ENCODE peak calls at places on chromosomes 3 and 15, in five cellular contexts. One of them, this sample, is unnamed.

GRCh38 chr15:47987908-47988532 is 132.8 kb upstream of the SLC24A5 start:
- DNase-seq in CD8-positive, alpha-beta T cell: no peak
- DNase-seq in SJSA1: peak; percentile 25
- DNase-seq in iPS DF 6.9: no peak
- DNase-seq in HepG2: peak; percentile 35
- DNase-seq in this sample: peak; percentile 60

GRCh38 chr3:71195492-71195891 is 388.0 kb downstream of the FOXP1 start:
- DNase-seq in CD8-positive, alpha-beta T cell: no peak
- DNase-seq in SJSA1: peak; percentile 65
- DNase-seq in iPS DF 6.9: no peak
- DNase-seq in HepG2: peak; percentile 28
- DNase-seq in this sample: peak; percentile 44

GRCh38 chr15:77836901-77837648 is 204.4 kb upstream of the LINGO1 start:
- DNase-seq in CD8-positive, alpha-beta T cell: no peak
- DNase-seq in SJSA1: no peak
- DNase-seq in iPS DF 6.9: no peak
- DNase-seq in HepG2: no peak
- DNase-seq in this sample: no peak

GRCh38 chr3:10941972-10942371 is 50.6 kb upstream of the SLC6A1 start:
- DNase-seq in CD8-positive, alpha-beta T cell: no peak
- DNase-seq in SJSA1: no peak
- DNase-seq in iPS DF 6.9: peak; percentile 13
- DNase-seq in HepG2: no peak
- DNase-seq in this sample: peak; percentile 26

GRCh38 chr3:46504780-46505179 is 7.0 kb downstream of the RTP3 start:
- DNase-seq in CD8-positive, alpha-beta T cell: no peak
- DNase-seq in SJSA1: no peak
- DNase-seq in iPS DF 6.9: no peak
- DNase-seq in HepG2: no peak
- DNase-seq in this sample: no peak

GRCh38 chr3:2774485-2774884 is 335.7 kb downstream of the IL5RA start:
- DNase-seq in CD8-positive, alpha-beta T cell: no peak
- DNase-seq in SJSA1: no peak
- DNase-seq in iPS DF 6.9: no peak
- DNase-seq in HepG2: peak; percentile 3
- DNase-seq in this sample: no peak

GRCh38 chr3:133386876-133387275 is 13.0 kb upstream of the BFSP2 start:
- DNase-seq in CD8-positive, alpha-beta T cell: no peak
- DNase-seq in SJSA1: no peak
- DNase-seq in iPS DF 6.9: no peak
- DNase-seq in HepG2: no peak
- DNase-seq in this sample: no peak

GRCh38 chr3:44954962-44955361 is 21.0 kb downstream of the ZDHHC3 start:
- DNase-seq in CD8-positive, alpha-beta T cell: no peak
- DNase-seq in SJSA1: no peak
- DNase-seq in iPS DF 6.9: no peak
- DNase-seq in HepG2: peak; percentile 55
- DNase-seq in this sample: no peak

GRCh38 chr3:56467108-56467507 is 1.2 kb downstream of the ERC2 start:
- DNase-seq in CD8-positive, alpha-beta T cell: no peak
- DNase-seq in SJSA1: peak; percentile 1
- DNase-seq in iPS DF 6.9: peak; percentile 97
- DNase-seq in HepG2: peak; percentile 64
- DNase-seq in this sample: peak; percentile 91

GRCh38 chr3:45817788-45818523 is 21.6 kb upstream of the SLC6A20 start:
- DNase-seq in CD8-positive, alpha-beta T cell: no peak
- DNase-seq in SJSA1: peak; percentile 72
- DNase-seq in iPS DF 6.9: no peak
- DNase-seq in HepG2: no peak
- DNase-seq in this sample: peak; percentile 28

GRCh38 chr15:78638658-78639314 is 2.2 kb downstream of the CHRNB4 start:
- DNase-seq in CD8-positive, alpha-beta T cell: no peak
- DNase-seq in SJSA1: peak; percentile 34
- DNase-seq in iPS DF 6.9: peak; percentile 78
- DNase-seq in HepG2: peak; percentile 62
- DNase-seq in this sample: peak; percentile 69

GRCh38 chr3:105399611-105400010 is 32.9 kb downstream of the ALCAM start:
- DNase-seq in CD8-positive, alpha-beta T cell: no peak
- DNase-seq in SJSA1: no peak
- DNase-seq in iPS DF 6.9: no peak
- DNase-seq in HepG2: no peak
- DNase-seq in this sample: no peak

GRCh38 chr3:155495387-155495786 is 201.9 kb upstream of the STRIT1 start:
- DNase-seq in CD8-positive, alpha-beta T cell: no peak
- DNase-seq in SJSA1: no peak
- DNase-seq in iPS DF 6.9: no peak
- DNase-seq in HepG2: no peak
- DNase-seq in this sample: no peak

GRCh38 chr15:58509556-58509955 is 77.8 kb downstream of the LIPC start:
- DNase-seq in CD8-positive, alpha-beta T cell: no peak
- DNase-seq in SJSA1: no peak
- DNase-seq in iPS DF 6.9: no peak
- DNase-seq in HepG2: no peak
- DNase-seq in this sample: no peak

GRCh38 chr3:194537732-194538247 is 51.0 kb upstream of the ATP13A3 start:
- DNase-seq in CD8-positive, alpha-beta T cell: no peak
- DNase-seq in SJSA1: peak; percentile 33
- DNase-seq in iPS DF 6.9: no peak
- DNase-seq in HepG2: peak; percentile 67
- DNase-seq in this sample: peak; percentile 89

GRCh38 chr3:27544372-27544865 is 60.2 kb upstream of the SLC4A7 start:
- DNase-seq in CD8-positive, alpha-beta T cell: no peak
- DNase-seq in SJSA1: peak; percentile 30
- DNase-seq in iPS DF 6.9: no peak
- DNase-seq in HepG2: no peak
- DNase-seq in this sample: no peak

GRCh38 chr3:15659254-15659975 is 57.9 kb downstream of the BTD start:
- DNase-seq in CD8-positive, alpha-beta T cell: no peak
- DNase-seq in SJSA1: no peak
- DNase-seq in iPS DF 6.9: no peak
- DNase-seq in HepG2: no peak
- DNase-seq in this sample: peak; percentile 55

GRCh38 chr3:27657404-27657803 is 64.7 kb downstream of the EOMES start:
- DNase-seq in CD8-positive, alpha-beta T cell: no peak
- DNase-seq in SJSA1: no peak
- DNase-seq in iPS DF 6.9: no peak
- DNase-seq in HepG2: no peak
- DNase-seq in this sample: no peak

GRCh38 chr3:66394261-66395249 is 106.3 kb downstream of the LRIG1 start:
- DNase-seq in CD8-positive, alpha-beta T cell: no peak
- DNase-seq in SJSA1: no peak
- DNase-seq in iPS DF 6.9: no peak
- DNase-seq in HepG2: no peak
- DNase-seq in this sample: no peak

GRCh38 chr15:68704496-68705021 is 116.1 kb downstream of the ANP32A start:
- DNase-seq in CD8-positive, alpha-beta T cell: no peak
- DNase-seq in SJSA1: no peak
- DNase-seq in iPS DF 6.9: no peak
- DNase-seq in HepG2: no peak
- DNase-seq in this sample: peak; percentile 61

GRCh38 chr3:159486580-159486979 is 502.1 kb upstream of the IL12A start:
- DNase-seq in CD8-positive, alpha-beta T cell: no peak
- DNase-seq in SJSA1: no peak
- DNase-seq in iPS DF 6.9: peak; percentile 25
- DNase-seq in HepG2: peak; percentile 2
- DNase-seq in this sample: peak; percentile 7

GRCh38 chr3:29694783-29695182 is 413.9 kb downstream of the RBMS3 start:
- DNase-seq in CD8-positive, alpha-beta T cell: no peak
- DNase-seq in SJSA1: peak; percentile 81
- DNase-seq in iPS DF 6.9: no peak
- DNase-seq in HepG2: peak; percentile 3
- DNase-seq in this sample: peak; percentile 38

GRCh38 chr15:68383161-68384074 is 48.5 kb downstream of the ITGA11 start:
- DNase-seq in CD8-positive, alpha-beta T cell: peak; percentile 16
- DNase-seq in SJSA1: no peak
- DNase-seq in iPS DF 6.9: peak; percentile 16
- DNase-seq in HepG2: peak; percentile 39
- DNase-seq in this sample: peak; percentile 81

GRCh38 chr15:66706225-66706732 is 4.2 kb downstream of the SMAD6 start:
- DNase-seq in CD8-positive, alpha-beta T cell: no peak
- DNase-seq in SJSA1: no peak
- DNase-seq in iPS DF 6.9: no peak
- DNase-seq in HepG2: no peak
- DNase-seq in this sample: no peak

GRCh38 chr15:48774484-48774883 is 36.4 kb downstream of the CEP152 start:
- DNase-seq in CD8-positive, alpha-beta T cell: no peak
- DNase-seq in SJSA1: peak; percentile 43
- DNase-seq in iPS DF 6.9: no peak
- DNase-seq in HepG2: no peak
- DNase-seq in this sample: no peak

GRCh38 chr3:152961323-152961722 is 126.4 kb downstream of the P2RY1 start:
- DNase-seq in CD8-positive, alpha-beta T cell: no peak
- DNase-seq in SJSA1: no peak
- DNase-seq in iPS DF 6.9: no peak
- DNase-seq in HepG2: peak; percentile 19
- DNase-seq in this sample: peak; percentile 40

GRCh38 chr3:86029590-86029989 is 961.4 kb downstream of the VGLL3 start:
- DNase-seq in CD8-positive, alpha-beta T cell: no peak
- DNase-seq in SJSA1: peak; percentile 0
- DNase-seq in iPS DF 6.9: no peak
- DNase-seq in HepG2: no peak
- DNase-seq in this sample: peak; percentile 14

GRCh38 chr3:67901681-67902080 is 247.3 kb upstream of the SUCLG2 start:
- DNase-seq in CD8-positive, alpha-beta T cell: no peak
- DNase-seq in SJSA1: no peak
- DNase-seq in iPS DF 6.9: no peak
- DNase-seq in HepG2: peak; percentile 3
- DNase-seq in this sample: no peak

DNA sequence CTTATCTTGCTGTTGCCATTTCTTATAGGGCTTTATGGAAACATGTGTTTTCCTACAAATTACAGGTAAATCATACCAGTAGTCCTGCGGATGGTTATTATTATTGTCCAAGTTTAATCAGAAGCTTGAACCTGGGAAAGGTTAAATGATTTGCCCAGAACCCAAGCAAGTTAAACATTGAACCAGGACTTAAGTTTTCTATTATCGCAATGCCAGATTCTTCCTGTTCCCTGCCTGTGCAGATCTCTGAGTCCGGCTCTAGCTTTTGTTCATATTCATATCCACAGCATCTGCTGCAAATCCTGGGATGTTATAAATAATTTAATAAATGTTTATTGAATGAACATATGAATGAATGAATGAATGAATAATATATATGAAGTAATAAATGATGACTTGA is 12.5 kb downstream of the LPP start:
- DNase-seq in CD8-positive, alpha-beta T cell: no peak
- DNase-seq in SJSA1: no peak
- DNase-seq in iPS DF 6.9: no peak
- DNase-seq in HepG2: no peak
- DNase-seq in this sample: no peak
- H3K4me1 ChIP-seq in CD8-positive, alpha-beta T cell: peaks cover 14% of the 10 kb centered on the region
- H3K4me1 ChIP-seq in SJSA1: peaks cover 25% of the 10 kb centered on the region
- H3K4me1 ChIP-seq in iPS DF 6.9: no peaks in the 10 kb centered on the region
- H3K4me1 ChIP-seq in HepG2: peaks cover 98% of the 10 kb centered on the region
- H3K4me1 ChIP-seq in this sample: no peaks in the 10 kb centered on the region

GRCh38 chr3:160605315-160605714 is 39.9 kb upstream of the KPNA4 start:
- DNase-seq in CD8-positive, alpha-beta T cell: no peak
- DNase-seq in SJSA1: no peak
- DNase-seq in iPS DF 6.9: no peak
- DNase-seq in HepG2: no peak
- DNase-seq in this sample: no peak

GRCh38 chr3:160601288-160601687 is 35.9 kb upstream of the KPNA4 start:
- DNase-seq in CD8-positive, alpha-beta T cell: no peak
- DNase-seq in SJSA1: no peak
- DNase-seq in iPS DF 6.9: no peak
- DNase-seq in HepG2: no peak
- DNase-seq in this sample: no peak

GRCh38 chr3:160598865-160599264 is 33.5 kb upstream of the KPNA4 start:
- DNase-seq in CD8-positive, alpha-beta T cell: no peak
- DNase-seq in SJSA1: no peak
- DNase-seq in iPS DF 6.9: no peak
- DNase-seq in HepG2: no peak
- DNase-seq in this sample: no peak

GRCh38 chr3:160602259-160602658 is 36.9 kb upstream of the KPNA4 start:
- DNase-seq in CD8-positive, alpha-beta T cell: no peak
- DNase-seq in SJSA1: no peak
- DNase-seq in iPS DF 6.9: no peak
- DNase-seq in HepG2: no peak
- DNase-seq in this sample: no peak
- H3K4me3 ChIP-seq in CD8-positive, alpha-beta T cell: no peak overlapping the region
- H3K4me3 ChIP-seq in SJSA1: no peak overlapping the region
- H3K4me3 ChIP-seq in iPS DF 6.9: no peak overlapping the region
- H3K4me3 ChIP-seq in HepG2: no peak overlapping the region
- H3K4me3 ChIP-seq in this sample: no peak overlapping the region

GRCh38 chr3:148998715-148999413 is 7.5 kb downstream of the GYG1 start:
- DNase-seq in CD8-positive, alpha-beta T cell: no peak
- DNase-seq in SJSA1: no peak
- DNase-seq in iPS DF 6.9: no peak
- DNase-seq in HepG2: no peak
- DNase-seq in this sample: no peak
- H3K4me1 ChIP-seq in CD8-positive, alpha-beta T cell: peaks cover 10% of the 10 kb centered on the region
- H3K4me1 ChIP-seq in SJSA1: no peaks in the 10 kb centered on the region
- H3K4me1 ChIP-seq in iPS DF 6.9: peaks cover 3% of the 10 kb centered on the region
- H3K4me1 ChIP-seq in HepG2: no peaks in the 10 kb centered on the region
- H3K4me1 ChIP-seq in this sample: peaks cover 4% of the 10 kb centered on the region

GRCh38 chr15:89332446-89332845 is 2.2 kb downstream of the POLG start:
- DNase-seq in CD8-positive, alpha-beta T cell: no peak
- DNase-seq in SJSA1: no peak
- DNase-seq in iPS DF 6.9: no peak
- DNase-seq in HepG2: peak; percentile 28
- DNase-seq in this sample: no peak
- H3K4me3 ChIP-seq in CD8-positive, alpha-beta T cell: no peak overlapping the region
- H3K4me3 ChIP-seq in SJSA1: no peak overlapping the region
- H3K4me3 ChIP-seq in iPS DF 6.9: no peak overlapping the region
- H3K4me3 ChIP-seq in HepG2: no peak overlapping the region
- H3K4me3 ChIP-seq in this sample: no peak overlapping the region

GRCh38 chr3:50090985-50091384 is 2.3 kb downstream of the RBM5 start:
- DNase-seq in CD8-positive, alpha-beta T cell: no peak
- DNase-seq in SJSA1: no peak
- DNase-seq in iPS DF 6.9: no peak
- DNase-seq in HepG2: no peak
- DNase-seq in this sample: no peak
- H3K4me1 ChIP-seq in CD8-positive, alpha-beta T cell: peaks cover 27% of the 10 kb centered on the region
- H3K4me1 ChIP-seq in SJSA1: peaks cover 14% of the 10 kb centered on the region
- H3K4me1 ChIP-seq in iPS DF 6.9: no peaks in the 10 kb centered on the region
- H3K4me1 ChIP-seq in HepG2: peaks cover 46% of the 10 kb centered on the region
- H3K4me1 ChIP-seq in this sample: no peaks in the 10 kb centered on the region